ENCODE peak calls at places on chromosome 17, in eight cellular contexts. J is stomach, V is transverse colon, R is sigmoid colon, W is spleen, Z is endothelial cell of umbilical vein, Y is prostate gland, D is HCT116. E is an unnamed sample.

GRCh38 chr17:75153854-75154194 is 488 bp downstream of the JPT1 start:
- DNase-seq in Y (no peak), D (no peak), W (peak; percentile 85), J (no peak), V (peak; percentile 32), Z (peak; percentile 29), R (no peak), E (no peak)

GRCh38 chr17:5237541-5238016 is 2.9 kb upstream of the SCIMP start:
- DNase-seq in R (no peak), J (peak; percentile 61), W (peak; percentile 80), Y (peak; percentile 36), Z (peak; percentile 64), D (peak; percentile 65), V (peak; percentile 72), E (no peak)

GRCh38 chr17:73342549-73343167 is 30.9 kb upstream of the CDC42EP4 start:
- DNase-seq in W (no peak), R (no peak), D (no peak), V (no peak), J (no peak), Z (no peak), Y (no peak), E (no peak)

GRCh38 chr17:80208050-80208449 is 12.1 kb downstream of the SGSH start:
- DNase-seq in J (no peak), D (no peak), Y (no peak), Z (no peak), V (no peak), W (peak; percentile 74), R (no peak), E (no peak)

GRCh38 chr17:75642221-75643032 is 9.2 kb downstream of the SMIM5 start:
- DNase-seq in J (peak; percentile 60), R (no peak), D (no peak), V (peak; percentile 70), W (no peak), Z (no peak), Y (peak; percentile 57), E (no peak)

GRCh38 chr17:74843352-74843627 is 16.4 kb downstream of the GRIN2C start:
- DNase-seq in V (no peak), D (no peak), Z (no peak), J (no peak), Y (no peak), R (no peak), W (no peak), E (no peak)

GRCh38 chr17:67573987-67574657 is 143.6 kb upstream of the NOL11 start:
- DNase-seq in Y (no peak), J (no peak), D (no peak), R (no peak), Z (no peak), V (no peak), W (no peak), E (no peak)

GRCh38 chr17:79098282-79098867 is 23.8 kb downstream of the ENGASE start:
- DNase-seq in W (no peak), Z (no peak), Y (no peak), J (no peak), R (no peak), V (no peak), D (no peak), E (no peak)

GRCh38 chr17:444879-445454 is 92.4 kb upstream of the RPH3AL start:
- DNase-seq in Z (no peak), J (no peak), V (no peak), D (no peak), Y (no peak), R (no peak), W (no peak), E (no peak)

GRCh38 chr17:7035591-7036368 is at the start of gene SLC16A13:
- DNase-seq in Y (peak; percentile 99), V (peak; percentile 99), R (peak; percentile 98), Z (peak; percentile 96), J (peak; percentile 96), D (peak; percentile 94), W (peak; percentile 99), E (peak; percentile 65)

GRCh38 chr17:50507871-50508572 is at the start of gene MYCBPAP:
- DNase-seq in Z (peak; percentile 75), Y (peak; percentile 74), W (peak; percentile 93), D (no peak), R (peak; percentile 92), V (peak; percentile 89), J (peak; percentile 87), E (no peak)

GRCh38 chr17:19421926-19422325 is 10.9 kb downstream of the RNF112 start:
- DNase-seq in Y (no peak), W (no peak), R (no peak), J (no peak), V (no peak), Z (no peak), D (no peak), E (no peak)

GRCh38 chr17:49557204-49558024 is 18.3 kb upstream of the NXPH3 start:
- DNase-seq in Y (no peak), Z (peak; percentile 50), R (peak; percentile 73), V (no peak), D (peak; percentile 85), W (peak; percentile 36), J (peak; percentile 51), E (no peak)

GRCh38 chr17:71900830-71901229 is 220.0 kb upstream of the SOX9 start:
- DNase-seq in D (peak; percentile 81), V (no peak), J (no peak), R (no peak), Z (no peak), Y (no peak), W (no peak), E (no peak)

GRCh38 chr17:14833201-14833773 is 431.8 kb downstream of the PMP22 start:
- DNase-seq in D (no peak), J (no peak), Z (no peak), R (no peak), Y (no peak), V (no peak), W (no peak), E (no peak)

GRCh38 chr17:73320601-73321264 is 8.9 kb upstream of the CDC42EP4 start:
- DNase-seq in Y (no peak), V (no peak), W (no peak), Z (no peak), J (no peak), D (no peak), R (no peak), E (no peak)

GRCh38 chr17:72666519-72666874 is 426.0 kb downstream of the SLC39A11 start:
- DNase-seq in V (no peak), J (no peak), W (no peak), Y (no peak), D (no peak), R (no peak), Z (no peak), E (no peak)

GRCh38 chr17:63919311-63919723 is 678 bp upstream of the GH1 start:
- DNase-seq in Z (peak; percentile 68), R (peak; percentile 75), Y (peak; percentile 16), W (peak; percentile 86), J (peak; percentile 63), V (peak; percentile 69), D (peak; percentile 59), E (peak; percentile 3)

GRCh38 chr17:40345161-40346034 is 19.1 kb downstream of the GJD3 start:
- DNase-seq in W (peak; percentile 90), V (peak; percentile 91), R (peak; percentile 85), Y (peak; percentile 64), Z (peak; percentile 78), D (no peak), J (peak; percentile 70), E (no peak)
- TF ChIP-seq POLR2AphosphoS5 in W (peak; percentile 78), V (peak; percentile 85), R (peak; percentile 16), Y (peak; percentile 62), Z (peak; percentile 77), D (no peak), J (peak; percentile 60), E (peak; percentile 18)

DNA sequence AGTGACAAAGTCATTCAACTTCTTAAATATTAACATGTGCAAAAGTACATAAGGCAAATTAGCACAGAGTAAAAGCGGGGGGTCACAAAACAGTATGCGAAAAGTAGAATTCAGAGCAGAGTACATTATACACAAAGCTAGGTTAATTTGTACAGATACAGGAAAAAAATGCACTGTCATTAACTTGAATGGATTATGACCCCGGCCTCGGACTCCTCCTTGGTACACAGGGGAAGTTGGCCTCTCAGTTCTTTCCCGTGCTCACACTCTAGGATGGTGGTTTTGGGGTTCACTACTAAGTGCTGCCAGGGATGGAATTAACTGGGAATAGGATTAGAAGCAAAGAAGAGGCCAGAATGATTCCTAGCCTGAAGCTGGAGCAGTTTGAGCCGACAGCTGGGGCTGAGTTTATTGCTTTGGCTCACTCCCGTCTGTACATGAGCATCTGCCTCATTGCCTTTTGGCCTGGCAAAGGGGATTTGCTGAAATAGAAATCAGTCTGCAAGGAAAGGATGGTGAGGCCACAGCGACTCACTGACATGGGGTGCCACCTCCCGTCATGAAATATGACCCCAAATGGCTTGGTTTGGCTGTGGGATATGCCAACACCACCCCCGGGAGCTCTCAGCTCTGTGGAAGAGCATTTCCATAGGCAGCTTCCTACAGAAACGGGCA is 23.6 kb downstream of the NTN1 start:
- DNase-seq in W (no peak), R (no peak), J (no peak), Z (no peak), V (no peak), Y (no peak), D (no peak), E (no peak)
- H3K9me3 ChIP-seq in W (peaks cover 22% of the 10 kb centered on the region), R (no peaks in the 10 kb centered on the region), J (peaks cover 13% of the 10 kb centered on the region), Z (no peaks in the 10 kb centered on the region), V (no peaks in the 10 kb centered on the region), Y (no peaks in the 10 kb centered on the region), D (no peaks in the 10 kb centered on the region), E (no peaks in the 10 kb centered on the region)

GRCh38 chr17:8877984-8878383 is 10.5 kb upstream of the PIK3R6 start:
- DNase-seq in D (no peak), V (no peak), W (peak; percentile 31), J (no peak), Z (no peak), Y (no peak), R (no peak), E (no peak)

GRCh38 chr17:8873801-8874715 is 6.6 kb upstream of the PIK3R6 start:
- DNase-seq in Z (no peak), W (no peak), D (no peak), Y (no peak), J (no peak), V (no peak), R (no peak), E (no peak)

GRCh38 chr17:8872705-8873426 is 5.4 kb upstream of the PIK3R6 start:
- DNase-seq in J (no peak), R (no peak), V (no peak), Y (no peak), Z (no peak), W (no peak), D (no peak), E (no peak)

GRCh38 chr17:8875416-8875815 is 7.9 kb upstream of the PIK3R6 start:
- DNase-seq in V (no peak), J (no peak), R (no peak), D (no peak), Y (no peak), W (no peak), Z (no peak), E (no peak)

GRCh38 chr17:8875957-8876356 is 8.5 kb upstream of the PIK3R6 start:
- DNase-seq in R (no peak), J (no peak), Z (no peak), V (no peak), Y (no peak), W (no peak), D (no peak), E (no peak)
- TF ChIP-seq POLR2AphosphoS5 in R (no peak), J (no peak), Z (no peak), V (no peak), Y (no peak), W (no peak), D (no peak), E (no peak)

DNA sequence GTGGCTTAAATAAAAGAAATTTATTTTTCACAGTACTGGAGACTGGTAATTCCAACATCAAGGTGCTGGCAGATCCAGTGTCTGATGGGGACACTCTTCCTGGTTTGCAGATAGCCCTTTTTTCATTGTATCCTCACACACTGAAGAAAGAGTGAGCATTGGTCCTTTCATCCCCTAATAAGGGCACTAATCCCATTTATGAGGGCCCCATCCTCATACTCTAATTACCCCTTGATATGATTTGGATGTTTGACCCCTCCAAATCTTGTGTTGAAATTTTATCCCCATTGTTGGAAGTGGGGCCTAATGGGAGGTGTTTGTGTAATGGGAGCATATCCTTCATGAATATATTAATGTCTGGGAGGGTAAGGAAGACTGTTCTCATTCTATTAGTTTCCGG is 9.4 kb upstream of the FAM20A start:
- DNase-seq in D (no peak), J (no peak), V (no peak), Y (no peak), W (no peak), Z (no peak), R (no peak), E (no peak)
- H3K9me3 ChIP-seq in D (peaks cover 24% of the 10 kb centered on the region), J (peaks cover 38% of the 10 kb centered on the region), V (peaks cover 33% of the 10 kb centered on the region), Y (no peaks in the 10 kb centered on the region), W (peaks cover 44% of the 10 kb centered on the region), Z (no peaks in the 10 kb centered on the region), R (peaks cover 8% of the 10 kb centered on the region), E (no peaks in the 10 kb centered on the region)

E was measured in SK-N-MC.